ENCODE peak calls at places on chromosomes 12 and 14, in ten cellular contexts. Q is effector memory CD4-positive, alpha-beta T cell; X is epithelial cell of esophagus; T is mucosa of descending colon; P is K562; C is sigmoid colon; H is GM23248; A is fibroblast of pulmonary artery; M is foreskin fibroblast; J is IMR-90. Y is an unnamed sample.
A peak's percentile ranks its signal among the peaks of the same experiment; 100 is the strongest.

GRCh38 chr14:91885837-91886236 is 18.5 kb upstream of the TC2N start:
- DNase-seq in Q (no peak), X (no peak), T (no peak), P (no peak), C (no peak), H (no peak), A (no peak), M (no peak), J (no peak), Y (no peak)

GRCh38 chr14:105094193-105094907 is 29.1 kb upstream of the GPR132 start:
- DNase-seq in Q (no peak), X (no peak), T (peak; percentile 58), P (no peak), C (no peak), H (no peak), A (no peak), M (no peak), J (no peak), Y (no peak)

GRCh38 chr14:53106768-53107167 is 46.4 kb downstream of the DDHD1 start:
- DNase-seq in Q (no peak), X (no peak), T (no peak), P (no peak), C (no peak), H (no peak), A (no peak), M (no peak), J (no peak), Y (no peak)

GRCh38 chr14:51616724-51617409 is 34.8 kb upstream of the FRMD6 start:
- DNase-seq in Q (no peak), X (peak; percentile 81), T (no peak), P (no peak), C (no peak), H (peak; percentile 82), A (peak; percentile 92), M (peak; percentile 89), J (peak; percentile 94), Y (peak; percentile 81)

GRCh38 chr14:57749267-57749666 is 116.6 kb downstream of the SLC35F4 start:
- DNase-seq in Q (no peak), X (peak; percentile 83), T (no peak), P (no peak), C (no peak), H (peak; percentile 77), A (peak; percentile 53), M (peak; percentile 8), J (no peak), Y (no peak)

GRCh38 chr14:38207830-38208815 is at the start of gene SSTR1:
- DNase-seq in Q (no peak), X (no peak), T (peak; percentile 92), P (no peak), C (no peak), H (peak; percentile 56), A (peak; percentile 21), M (no peak), J (no peak), Y (peak; percentile 9)

GRCh38 chr14:34098045-34098984 is 147.4 kb upstream of the EGLN3 start:
- DNase-seq in Q (no peak), X (peak; percentile 88), T (peak; percentile 42), P (peak; percentile 52), C (no peak), H (peak; percentile 63), A (peak; percentile 71), M (peak; percentile 7), J (peak; percentile 29), Y (peak; percentile 72)

GRCh38 chr12:130920119-130920703 is 33.5 kb upstream of the ADGRD1 start:
- DNase-seq in Q (no peak), X (no peak), T (no peak), P (no peak), C (no peak), H (peak; percentile 67), A (no peak), M (no peak), J (no peak), Y (no peak)

GRCh38 chr12:27896419-27896990 is 76.0 kb downstream of the PTHLH start:
- DNase-seq in Q (no peak), X (no peak), T (no peak), P (no peak), C (no peak), H (no peak), A (peak; percentile 12), M (no peak), J (no peak), Y (no peak)

GRCh38 chr12:25875661-25876060 is 82.8 kb upstream of the RASSF8 start:
- DNase-seq in Q (no peak), X (peak; percentile 19), T (no peak), P (no peak), C (no peak), H (peak; percentile 40), A (peak; percentile 37), M (no peak), J (no peak), Y (peak; percentile 32)

GRCh38 chr14:55328317-55328716 is 57.1 kb downstream of the FBXO34 start:
- DNase-seq in Q (no peak), X (peak; percentile 37), T (no peak), P (no peak), C (no peak), H (peak; percentile 55), A (peak; percentile 39), M (peak; percentile 15), J (peak; percentile 62), Y (no peak)

GRCh38 chr12:108430245-108430644 is 84.8 kb upstream of the FICD start:
- DNase-seq in Q (no peak), X (peak; percentile 14), T (no peak), P (no peak), C (no peak), H (peak; percentile 17), A (peak; percentile 22), M (peak; percentile 7), J (peak; percentile 8), Y (peak; percentile 14)

DNA sequence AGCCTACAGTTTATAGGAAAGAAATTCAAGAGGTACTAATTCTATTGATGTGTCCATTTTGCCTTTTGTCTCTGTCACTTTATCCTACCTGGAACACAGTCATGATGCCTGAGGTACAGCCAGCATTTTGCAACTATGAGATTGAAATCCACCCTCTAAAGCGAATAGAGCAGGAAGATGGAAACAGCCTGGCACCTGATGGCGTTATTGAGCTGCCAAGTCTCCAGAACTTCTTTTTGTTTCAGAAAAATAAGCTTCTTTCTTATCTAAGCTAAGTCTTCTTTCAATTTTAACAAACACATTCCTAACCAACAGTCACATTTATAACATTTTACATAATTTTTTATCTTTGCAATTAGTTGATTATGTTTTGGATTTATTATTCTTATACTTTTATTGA is 182.1 kb downstream of the PAWR start:
- DNase-seq in Q (no peak), X (no peak), T (no peak), P (no peak), C (no peak), H (no peak), A (no peak), M (no peak), J (no peak), Y (no peak)
- H3K4me3 ChIP-seq in Q (no peak overlapping the region), X (no peak overlapping the region), T (no peak overlapping the region), P (no peak overlapping the region), C (no peak overlapping the region), H (no peak overlapping the region), A (no peak overlapping the region), M (no peak overlapping the region), J (no peak overlapping the region), Y (no peak overlapping the region)

DNA sequence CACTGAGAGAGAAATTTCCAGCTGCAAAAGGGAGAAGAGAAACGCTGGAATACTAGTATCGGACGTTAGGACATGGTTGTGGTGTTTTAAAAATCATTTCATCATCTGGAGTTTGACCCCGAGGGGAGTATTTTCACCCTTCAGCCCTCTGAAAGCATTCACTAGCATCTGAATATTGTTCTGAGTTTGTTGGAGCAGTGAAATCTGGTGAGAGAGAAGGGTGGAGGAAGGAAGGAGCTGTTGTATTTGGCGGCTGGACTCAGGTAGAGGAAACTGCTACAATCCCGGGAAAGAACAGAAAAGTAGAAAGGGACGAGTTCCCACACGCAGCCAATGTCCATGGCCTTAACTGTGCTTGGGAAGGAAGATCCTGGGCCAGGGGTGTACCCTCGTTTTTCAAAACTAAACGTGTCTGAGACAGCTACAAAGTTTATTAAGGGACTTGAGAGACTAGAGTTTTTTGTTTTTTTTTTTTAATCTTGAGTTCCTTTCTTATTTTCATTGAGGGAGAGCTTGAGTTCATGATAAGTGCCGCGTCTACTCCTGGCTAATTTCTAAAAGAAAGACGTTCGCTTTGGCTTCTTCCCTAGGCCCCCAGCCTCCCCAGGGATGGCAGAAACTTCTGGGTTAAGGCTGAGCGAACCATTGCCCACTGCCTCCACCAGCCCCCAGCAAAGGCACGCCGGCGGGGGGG is 870 bp upstream of the CDKN1B start:
- DNase-seq in Q (no peak), X (peak; percentile 38), T (no peak), P (no peak), C (no peak), H (peak; percentile 58), A (no peak), M (no peak), J (peak; percentile 31), Y (peak; percentile 62)
- H3K4me3 ChIP-seq in Q (peak overlapping the region; percentile 99), X (peak overlapping the region; percentile 98), T (peak overlapping the region; percentile 99), P (peak overlapping the region; percentile 99), C (peak overlapping the region; percentile 88), H (peak overlapping the region; percentile 90), A (peak overlapping the region; percentile 72), M (peak overlapping the region; percentile 92), J (peak overlapping the region; percentile 84), Y (peak overlapping the region; percentile 99)

DNA sequence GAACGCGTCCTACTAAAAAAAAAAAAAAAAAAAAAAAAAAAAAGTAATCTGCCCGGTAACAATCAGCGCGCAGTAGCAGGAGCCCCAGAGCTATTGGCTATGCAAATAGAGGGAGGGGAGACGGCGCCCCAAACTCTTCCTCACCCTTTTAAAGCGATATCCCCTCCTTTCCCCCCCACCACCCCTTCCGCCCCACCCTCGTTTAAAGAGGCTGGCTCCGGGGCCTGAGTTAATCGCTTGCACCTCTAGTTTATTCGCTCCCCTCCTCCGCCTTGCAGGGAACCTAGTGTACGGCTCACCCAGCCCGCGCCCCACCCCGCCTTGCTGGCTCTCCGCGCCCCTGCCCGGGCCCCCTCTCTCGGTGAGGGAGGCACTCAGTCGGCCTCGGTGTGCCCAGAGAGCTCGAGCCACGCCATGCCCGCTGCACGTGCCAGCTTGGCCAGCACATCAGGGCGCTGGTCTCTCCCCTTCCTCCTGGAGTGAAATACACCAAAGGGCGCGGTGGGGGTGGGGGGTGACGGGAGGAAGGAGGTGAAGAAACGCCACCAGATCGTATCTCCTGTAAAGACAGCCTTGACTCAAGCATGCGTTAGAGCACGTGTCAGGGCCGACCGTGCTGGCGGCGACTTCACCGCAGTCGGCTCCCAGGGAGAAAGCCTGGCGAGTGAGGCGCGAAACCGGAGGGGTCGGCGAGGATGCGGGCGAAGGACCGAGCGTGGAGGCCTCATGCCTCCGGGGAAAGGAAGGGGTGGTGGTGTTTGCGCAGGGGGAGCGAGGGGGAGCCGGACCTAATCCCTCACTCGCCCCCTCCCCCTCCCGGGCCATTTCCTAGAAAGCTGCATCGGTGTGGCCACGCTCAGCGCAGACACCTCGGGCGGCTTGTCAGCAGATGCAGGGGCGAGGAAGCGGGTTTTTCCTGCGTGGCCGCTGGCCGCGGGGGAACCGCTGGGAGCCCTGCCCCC is 1.3 kb upstream of the CCND2 start:
- DNase-seq in Q (peak; percentile 76), X (peak; percentile 95), T (peak; percentile 87), P (peak; percentile 56), C (peak; percentile 94), H (peak; percentile 43), A (peak; percentile 71), M (peak; percentile 56), J (peak; percentile 6), Y (peak; percentile 57)
- H3K4me3 ChIP-seq in Q (peak overlapping the region; percentile 87), X (peak overlapping the region; percentile 97), T (no peak overlapping the region), P (peak overlapping the region; percentile 81), C (peak overlapping the region; percentile 94), H (peak overlapping the region; percentile 50), A (peak overlapping the region; percentile 47), M (peak overlapping the region; percentile 17), J (peak overlapping the region; percentile 14), Y (peak overlapping the region; percentile 78)

DNA sequence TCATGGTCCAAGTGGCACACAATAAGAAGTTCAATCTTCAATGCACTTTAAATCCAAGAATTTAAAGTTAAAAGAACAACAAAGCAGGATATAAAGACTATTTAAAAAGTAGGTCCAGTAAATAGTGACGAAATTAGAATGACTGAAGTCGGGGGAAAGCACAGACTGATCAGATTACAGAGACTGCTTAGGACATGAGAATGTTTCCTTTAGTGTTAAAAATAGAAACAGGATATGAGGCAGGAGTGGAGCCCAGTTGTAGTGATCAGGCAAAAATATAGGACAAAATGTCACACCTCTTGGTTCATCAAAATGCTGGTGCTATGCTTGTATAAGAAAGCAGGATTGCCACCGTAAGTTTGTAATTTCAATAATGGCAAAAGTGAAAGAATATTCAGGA is 52.2 kb upstream of the CD163 start:
- DNase-seq in Q (no peak), X (peak; percentile 10), T (no peak), P (no peak), C (no peak), H (peak; percentile 86), A (peak; percentile 36), M (peak; percentile 75), J (peak; percentile 73), Y (peak; percentile 84)
- H3K4me3 ChIP-seq in Q (no peak overlapping the region), X (no peak overlapping the region), T (no peak overlapping the region), P (no peak overlapping the region), C (no peak overlapping the region), H (peak overlapping the region; percentile 23), A (no peak overlapping the region), M (no peak overlapping the region), J (no peak overlapping the region), Y (peak overlapping the region; percentile 50)

Y was measured in adipocyte.